ENCODE peak calls at places on chromosomes 13 and 19, in four cellular contexts. Y is esophagus squamous epithelium, U is Peyer's patch, S is breast epithelium. B is an unnamed sample. For H3K4me1, the result is how much of the 10 kb centered on the place peaks cover.

GRCh38 chr19:44607049-44607448 is 6.3 kb upstream of the IGSF23 start:
- DNase-seq in Y (no peak), U (no peak), S (no peak), B (no peak)

GRCh38 chr19:50309396-50310125 is 19.6 kb downstream of the KCNC3 start:
- DNase-seq in Y (no peak), U (no peak), S (no peak), B (no peak)

GRCh38 chr13:39616087-39616694 is 13.2 kb upstream of the LHFPL6 start:
- DNase-seq in Y (no peak), U (no peak), S (peak), B (no peak)

GRCh38 chr19:47158879-47159509 is 28.4 kb downstream of the SAE1 start:
- DNase-seq in Y (no peak), U (no peak), S (no peak), B (no peak)

GRCh38 chr13:80572867-80573266 is 231.9 kb upstream of the SPRY2 start:
- DNase-seq in Y (no peak), U (no peak), S (no peak), B (no peak)

GRCh38 chr19:36482876-36483275 is 6.5 kb downstream of the ZNF566 start:
- DNase-seq in Y (no peak), U (no peak), S (no peak), B (no peak)

GRCh38 chr13:100789481-100789880 is 114.9 kb upstream of the TMTC4 start:
- DNase-seq in Y (no peak), U (no peak), S (no peak), B (peak)

GRCh38 chr19:45094158-45094557 is 1.2 kb downstream of the PPP1R37 start:
- DNase-seq in Y (no peak), U (no peak), S (no peak), B (no peak)

GRCh38 chr13:101231751-101232428 is 184.4 kb downstream of the NALCN start:
- DNase-seq in Y (no peak), U (no peak), S (no peak), B (no peak)

GRCh38 chr19:16455489-16455888 is 16.3 kb downstream of the EPS15L1 start:
- DNase-seq in Y (no peak), U (no peak), S (no peak), B (no peak)

GRCh38 chr19:16457195-16457953 is 14.4 kb downstream of the EPS15L1 start:
- DNase-seq in Y (no peak), U (no peak), S (no peak), B (peak)

GRCh38 chr19:16457954-16458331 is 13.8 kb downstream of the EPS15L1 start:
- DNase-seq in Y (no peak), U (no peak), S (no peak), B (no peak)

GRCh38 chr19:16458391-16459128 is 13.2 kb downstream of the EPS15L1 start:
- DNase-seq in Y (no peak), U (no peak), S (no peak), B (no peak)

DNA sequence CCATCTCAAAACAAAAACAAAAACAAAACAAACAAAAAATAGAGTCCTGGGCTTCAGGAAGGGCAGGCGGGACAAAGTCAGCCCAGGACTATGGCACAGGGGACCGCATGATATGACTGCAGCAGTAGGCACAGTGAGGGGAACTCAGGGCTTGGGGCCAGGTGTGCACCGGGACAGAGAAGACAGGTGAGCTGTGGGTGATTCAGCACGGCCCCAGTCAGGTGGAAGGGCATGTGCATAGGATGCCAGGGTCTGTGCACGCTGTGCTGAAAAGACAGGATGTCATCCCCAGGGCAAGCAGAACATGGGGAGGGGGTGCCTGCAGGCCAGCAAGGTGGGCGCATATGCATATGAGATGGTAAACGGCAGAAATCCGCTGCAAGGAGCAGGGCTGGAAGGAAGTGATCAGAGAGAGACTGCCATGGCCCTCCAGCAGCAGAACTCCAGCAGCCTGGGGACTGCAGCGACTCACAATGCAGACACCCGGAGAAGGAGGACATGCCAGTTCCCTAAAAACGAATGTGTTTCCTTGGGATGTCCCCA is 15.0 kb downstream of the EPS15L1 start:
- DNase-seq in Y (no peak), U (no peak), S (no peak), B (no peak)
- H3K4me1 ChIP-seq in Y (under half), U (under half), S (under half), B (under half)

GRCh38 chr13:102394158-102395053 is 7.4 kb downstream of the FGF14 start:
- DNase-seq in Y (peak), U (peak), S (peak), B (peak)
- TF ChIP-seq POLR2A in Y (peak), U (no peak), S (no peak), B (no peak)

DNA sequence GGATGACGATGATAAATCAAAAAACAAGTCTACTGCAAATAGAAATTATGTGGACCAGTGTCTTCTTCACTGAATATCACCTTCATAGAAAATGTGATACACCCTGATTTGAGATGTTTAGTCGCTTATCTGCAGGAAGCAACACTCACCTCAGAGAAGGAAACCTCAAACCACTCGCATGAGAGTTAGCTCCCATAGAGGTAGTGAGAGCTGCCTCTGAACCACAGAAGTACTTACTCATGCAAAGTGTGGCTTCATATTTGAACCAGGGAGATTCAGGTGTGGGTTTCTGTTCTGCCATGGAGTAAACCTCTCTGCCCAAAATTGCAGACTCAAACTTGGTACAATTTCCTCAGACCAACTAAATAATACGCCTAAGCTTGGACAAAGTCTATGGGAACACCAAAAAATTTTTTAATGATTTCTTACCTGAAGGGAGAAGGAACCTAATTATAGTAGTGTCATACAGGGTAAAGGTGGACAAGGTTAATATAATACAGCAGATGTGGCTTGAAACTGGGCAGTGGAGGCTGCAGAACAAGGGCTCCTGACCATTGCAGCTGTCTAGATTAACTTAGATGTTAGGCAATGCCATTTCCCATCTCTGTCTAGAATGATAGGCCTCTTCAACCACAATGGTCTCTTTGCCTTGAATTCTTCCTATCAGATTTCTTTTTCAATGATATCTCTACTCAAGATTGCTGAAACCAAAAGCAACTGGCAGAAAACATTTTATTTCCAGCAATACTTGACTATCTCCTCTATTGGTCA is 29.6 kb upstream of the RCBTB2 start:
- DNase-seq in Y (no peak), U (peak), S (no peak), B (no peak)
- H3K4me1 ChIP-seq in Y (under half), U (under half), S (under half), B (under half)

DNA sequence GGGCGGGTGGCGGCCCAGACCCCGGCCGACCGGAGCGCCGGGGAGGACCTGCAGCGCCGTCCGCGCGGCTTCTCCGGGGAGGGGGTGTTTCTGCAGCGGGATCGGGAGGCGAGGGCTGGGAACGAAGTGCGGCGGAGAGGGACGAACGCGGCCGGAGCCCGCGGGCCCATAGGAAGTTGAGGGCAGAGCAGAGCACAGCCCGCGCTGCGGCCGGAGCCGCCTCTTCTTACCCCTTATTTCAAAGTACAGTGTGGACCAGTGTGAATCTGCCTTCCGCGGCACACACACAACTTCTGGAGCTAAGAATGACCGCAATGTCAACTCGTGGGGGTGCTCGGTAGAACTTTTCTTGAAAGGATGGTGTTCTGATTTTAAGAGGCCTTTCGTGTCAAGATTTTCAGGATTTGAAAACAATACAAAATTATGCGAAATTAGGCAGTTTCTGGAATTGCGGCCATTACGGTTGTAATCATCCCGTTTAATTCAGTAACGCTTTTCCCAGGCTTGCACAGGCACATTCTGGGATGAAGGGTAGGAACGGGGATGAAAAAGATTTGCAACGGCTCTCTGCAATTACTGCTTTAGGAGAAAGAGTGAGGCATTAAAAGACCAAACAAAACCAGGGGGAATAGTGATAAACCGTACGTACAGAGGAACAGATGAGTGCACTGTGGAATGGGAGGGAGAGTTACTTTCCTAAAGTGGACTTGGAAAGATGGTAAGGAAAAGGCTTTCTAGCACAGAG is 845 bp downstream of the TDRD3 start:
- DNase-seq in Y (peak), U (peak), S (peak), B (peak)
- TF ChIP-seq POLR2A in Y (no peak), U (peak), S (no peak), B (no peak)

GRCh38 chr13:97112451-97113152 is 109.5 kb upstream of the MBNL2 start:
- DNase-seq in Y (no peak), U (no peak), S (no peak), B (no peak)
- H3K4me1 ChIP-seq in Y (under half), U (under half), S (under half), B (half or more)

GRCh38 chr13:69319659-69320058 is 788.0 kb upstream of the ATXN8OS start:
- DNase-seq in Y (no peak), U (no peak), S (no peak), B (no peak)
- TF ChIP-seq POLR2A in Y (no peak), U (no peak), S (no peak), B (no peak)

GRCh38 chr13:110910013-110910890 is 4.6 kb downstream of the ANKRD10 start:
- DNase-seq in Y (no peak), U (no peak), S (no peak), B (no peak)

GRCh38 chr13:110911880-110912279 is 3.0 kb downstream of the ANKRD10 start:
- DNase-seq in Y (no peak), U (no peak), S (no peak), B (no peak)

GRCh38 chr13:110904748-110905147 is 10.1 kb downstream of the ANKRD10 start:
- DNase-seq in Y (no peak), U (no peak), S (no peak), B (no peak)

GRCh38 chr13:110907301-110907700 is 7.6 kb downstream of the ANKRD10 start:
- DNase-seq in Y (no peak), U (no peak), S (no peak), B (no peak)

GRCh38 chr13:110907951-110908898 is 6.6 kb downstream of the ANKRD10 start:
- DNase-seq in Y (no peak), U (no peak), S (peak), B (peak)
- H3K4me1 ChIP-seq in Y (under half), U (under half), S (under half), B (half or more)

GRCh38 chr13:75759531-75759930 is 123.4 kb downstream of the LMO7 start:
- DNase-seq in Y (no peak), U (no peak), S (no peak), B (no peak)

GRCh38 chr13:75762066-75762937 is 126.2 kb downstream of the LMO7 start:
- DNase-seq in Y (no peak), U (peak), S (no peak), B (peak)

GRCh38 chr13:75762967-75763366 is 126.8 kb downstream of the LMO7 start:
- DNase-seq in Y (no peak), U (no peak), S (no peak), B (no peak)

GRCh38 chr13:75760182-75760981 is 124.3 kb downstream of the LMO7 start:
- DNase-seq in Y (no peak), U (no peak), S (no peak), B (peak)

GRCh38 chr13:75761373-75761772 is 125.2 kb downstream of the LMO7 start:
- DNase-seq in Y (no peak), U (no peak), S (no peak), B (no peak)
- TF ChIP-seq POLR2A in Y (no peak), U (no peak), S (no peak), B (no peak)